ENCODE peak calls at places on chromosome 2, in ten cellular contexts. L, J, T, H, O, U, C, Y, X and V are unnamed samples.
A peak's percentile ranks its signal among the peaks of the same experiment; 100 is the strongest.

GRCh38 chr2:204325468-204325867 is 219.8 kb upstream of the PARD3B start:
- DNase-seq in X (no peak), U (peak; percentile 90), J (peak; percentile 64), Y (peak; percentile 72), H (peak; percentile 58), T (peak; percentile 60), L (peak; percentile 78), O (no peak), C (peak; percentile 86), V (peak; percentile 20)

GRCh38 chr2:130391872-130392670 is 36.2 kb downstream of the PTPN18 start:
- DNase-seq in T (peak; percentile 19), J (no peak), L (peak; percentile 48), Y (no peak), O (no peak), X (peak; percentile 81), H (no peak), C (peak; percentile 56), U (no peak), V (no peak)

GRCh38 chr2:47205576-47206141 is 50.6 kb upstream of the STPG4 start:
- DNase-seq in U (no peak), J (no peak), Y (no peak), L (no peak), C (peak; percentile 61), O (no peak), X (no peak), T (peak; percentile 39), H (no peak), V (no peak)

GRCh38 chr2:50538137-50538536 is 493.8 kb downstream of the NRXN1 start:
- DNase-seq in L (no peak), J (no peak), U (no peak), T (peak; percentile 28), C (no peak), H (no peak), X (no peak), Y (no peak), O (no peak), V (no peak)

GRCh38 chr2:75632091-75632704 is 14.4 kb upstream of the MRPL19 start:
- DNase-seq in J (no peak), T (no peak), X (no peak), U (no peak), C (no peak), Y (no peak), O (no peak), H (no peak), L (no peak), V (no peak)

GRCh38 chr2:133972786-133973185 is 281.1 kb upstream of the MGAT5 start:
- DNase-seq in Y (no peak), J (peak; percentile 39), L (peak; percentile 42), T (no peak), X (peak; percentile 83), U (no peak), C (peak; percentile 64), H (no peak), O (no peak), V (no peak)

GRCh38 chr2:225337183-225337582 is 62.3 kb upstream of the NYAP2 start:
- DNase-seq in J (no peak), H (no peak), L (no peak), T (no peak), U (no peak), C (no peak), Y (no peak), X (no peak), O (no peak), V (no peak)

GRCh38 chr2:19124135-19124534 is 234.3 kb downstream of the OSR1 start:
- DNase-seq in X (no peak), C (no peak), H (no peak), J (no peak), O (no peak), U (no peak), L (no peak), T (no peak), Y (no peak), V (no peak)

GRCh38 chr2:26988165-26988879 is 17.9 kb downstream of the MAPRE3 start:
- DNase-seq in H (no peak), T (no peak), O (no peak), L (no peak), X (no peak), U (no peak), J (no peak), C (no peak), Y (no peak), V (no peak)

GRCh38 chr2:149084924-149085795 is 46.7 kb downstream of the LYPD6B start:
- DNase-seq in H (peak; percentile 86), J (no peak), L (no peak), T (no peak), O (no peak), X (no peak), Y (no peak), C (no peak), U (no peak), V (no peak)

GRCh38 chr2:105396254-105397024 is 2.4 kb downstream of the FHL2 start:
- DNase-seq in O (no peak), U (peak; percentile 79), L (no peak), J (peak; percentile 80), C (no peak), H (no peak), X (peak; percentile 92), T (peak; percentile 83), Y (no peak), V (no peak)

GRCh38 chr2:2769481-2770431 is 438.7 kb upstream of the MYT1L start:
- DNase-seq in U (no peak), L (peak; percentile 48), O (peak; percentile 52), T (peak; percentile 32), H (no peak), Y (no peak), C (peak; percentile 60), J (no peak), X (peak; percentile 85), V (no peak)

GRCh38 chr2:230925443-230925878 is 419 bp upstream of the GPR55 start:
- DNase-seq in O (peak; percentile 35), U (no peak), J (no peak), H (no peak), T (no peak), C (no peak), Y (peak; percentile 32), L (no peak), X (peak; percentile 35), V (no peak)

GRCh38 chr2:207663870-207664545 is 38.8 kb upstream of the METTL21A start:
- DNase-seq in H (no peak), U (no peak), X (no peak), L (no peak), C (no peak), J (no peak), T (no peak), O (no peak), Y (no peak), V (no peak)

GRCh38 chr2:139033300-139033699 is 253.1 kb upstream of the NXPH2 start:
- DNase-seq in C (no peak), O (no peak), J (no peak), U (no peak), L (no peak), X (no peak), H (no peak), T (no peak), Y (no peak), V (no peak)